ENCODE peak calls at places on chromosomes 16 and 17, in six cellular contexts. One of them, this sample, is unnamed.

GRCh38 chr17:10313037-10313672 is 59.7 kb downstream of the MYH13 start:
- DNase-seq in CD4-positive, alpha-beta T cell: no peak
- DNase-seq in cardiac muscle cell: no peak
- DNase-seq in transverse colon: no peak
- DNase-seq in psoas muscle: no peak
- DNase-seq in sigmoid colon: no peak
- DNase-seq in this sample: no peak

GRCh38 chr17:40348562-40349476 is 15.7 kb downstream of the GJD3 start:
- DNase-seq in cardiac muscle cell: no peak
- DNase-seq in sigmoid colon: peak
- DNase-seq in transverse colon: peak
- DNase-seq in CD4-positive, alpha-beta T cell: no peak
- DNase-seq in psoas muscle: peak
- DNase-seq in this sample: no peak

GRCh38 chr16:2829501-2830354 is at the start of gene ZG16B:
- DNase-seq in transverse colon: peak
- DNase-seq in cardiac muscle cell: no peak
- DNase-seq in CD4-positive, alpha-beta T cell: no peak
- DNase-seq in sigmoid colon: no peak
- DNase-seq in psoas muscle: peak
- DNase-seq in this sample: no peak

GRCh38 chr17:17356931-17357270 is 53.7 kb downstream of the NT5M start:
- DNase-seq in cardiac muscle cell: no peak
- DNase-seq in transverse colon: no peak
- DNase-seq in CD4-positive, alpha-beta T cell: no peak
- DNase-seq in sigmoid colon: no peak
- DNase-seq in psoas muscle: no peak
- DNase-seq in this sample: no peak

GRCh38 chr17:39671651-39672521 is 3.6 kb downstream of the PNMT start:
- DNase-seq in psoas muscle: peak
- DNase-seq in CD4-positive, alpha-beta T cell: no peak
- DNase-seq in sigmoid colon: no peak
- DNase-seq in cardiac muscle cell: peak
- DNase-seq in transverse colon: peak
- DNase-seq in this sample: no peak

GRCh38 chr17:78529871-78530670 is 47.1 kb downstream of the DNAH17 start:
- DNase-seq in psoas muscle: no peak
- DNase-seq in transverse colon: peak
- DNase-seq in cardiac muscle cell: no peak
- DNase-seq in sigmoid colon: no peak
- DNase-seq in CD4-positive, alpha-beta T cell: no peak
- DNase-seq in this sample: no peak

GRCh38 chr17:73841431-73842060 is 197.3 kb upstream of the SDK2 start:
- DNase-seq in sigmoid colon: no peak
- DNase-seq in psoas muscle: peak
- DNase-seq in cardiac muscle cell: peak
- DNase-seq in transverse colon: peak
- DNase-seq in CD4-positive, alpha-beta T cell: peak
- DNase-seq in this sample: no peak

GRCh38 chr17:50056961-50057330 is 1.0 kb downstream of the ITGA3 start:
- DNase-seq in transverse colon: peak
- DNase-seq in sigmoid colon: no peak
- DNase-seq in psoas muscle: no peak
- DNase-seq in CD4-positive, alpha-beta T cell: no peak
- DNase-seq in cardiac muscle cell: peak
- DNase-seq in this sample: peak

GRCh38 chr17:82668631-82669099 is 20.4 kb upstream of the WDR45B start:
- DNase-seq in transverse colon: peak
- DNase-seq in sigmoid colon: peak
- DNase-seq in cardiac muscle cell: peak
- DNase-seq in CD4-positive, alpha-beta T cell: peak
- DNase-seq in psoas muscle: peak
- DNase-seq in this sample: no peak

GRCh38 chr16:2056077-2056476 is 8.3 kb downstream of the TSC2 start:
- DNase-seq in transverse colon: no peak
- DNase-seq in CD4-positive, alpha-beta T cell: no peak
- DNase-seq in cardiac muscle cell: no peak
- DNase-seq in sigmoid colon: no peak
- DNase-seq in psoas muscle: no peak
- DNase-seq in this sample: no peak

GRCh38 chr16:30369091-30369937 is 980 bp downstream of the TBC1D10B start:
- DNase-seq in transverse colon: no peak
- DNase-seq in psoas muscle: peak
- DNase-seq in sigmoid colon: peak
- DNase-seq in cardiac muscle cell: peak
- DNase-seq in CD4-positive, alpha-beta T cell: no peak
- DNase-seq in this sample: no peak

GRCh38 chr17:50026901-50027638 is 28.8 kb upstream of the ITGA3 start:
- DNase-seq in sigmoid colon: peak
- DNase-seq in cardiac muscle cell: peak
- DNase-seq in CD4-positive, alpha-beta T cell: peak
- DNase-seq in transverse colon: peak
- DNase-seq in psoas muscle: peak
- DNase-seq in this sample: peak

GRCh38 chr17:57004944-57005579 is 27.1 kb downstream of the SCPEP1 start:
- DNase-seq in transverse colon: peak
- DNase-seq in sigmoid colon: no peak
- DNase-seq in psoas muscle: no peak
- DNase-seq in cardiac muscle cell: peak
- DNase-seq in CD4-positive, alpha-beta T cell: no peak
- DNase-seq in this sample: no peak

GRCh38 chr17:16422416-16422815 is 7.0 kb downstream of the TRPV2 start:
- DNase-seq in cardiac muscle cell: no peak
- DNase-seq in psoas muscle: no peak
- DNase-seq in CD4-positive, alpha-beta T cell: no peak
- DNase-seq in sigmoid colon: no peak
- DNase-seq in transverse colon: no peak
- DNase-seq in this sample: no peak

GRCh38 chr16:24670623-24671454 is 58.6 kb upstream of the TNRC6A start:
- DNase-seq in sigmoid colon: peak
- DNase-seq in transverse colon: peak
- DNase-seq in psoas muscle: peak
- DNase-seq in cardiac muscle cell: peak
- DNase-seq in CD4-positive, alpha-beta T cell: no peak
- DNase-seq in this sample: peak

GRCh38 chr17:73564856-73565255 is 79.4 kb downstream of the SDK2 start:
- DNase-seq in psoas muscle: no peak
- DNase-seq in sigmoid colon: no peak
- DNase-seq in CD4-positive, alpha-beta T cell: no peak
- DNase-seq in transverse colon: peak
- DNase-seq in cardiac muscle cell: no peak
- DNase-seq in this sample: no peak

GRCh38 chr16:318628-319027 is 33.9 kb downstream of the AXIN1 start:
- DNase-seq in sigmoid colon: no peak
- DNase-seq in transverse colon: no peak
- DNase-seq in CD4-positive, alpha-beta T cell: no peak
- DNase-seq in cardiac muscle cell: peak
- DNase-seq in psoas muscle: no peak
- DNase-seq in this sample: no peak

GRCh38 chr17:81251943-81252301 is 12.8 kb downstream of the NDUFAF8 start:
- DNase-seq in cardiac muscle cell: peak
- DNase-seq in psoas muscle: no peak
- DNase-seq in CD4-positive, alpha-beta T cell: no peak
- DNase-seq in transverse colon: peak
- DNase-seq in sigmoid colon: no peak
- DNase-seq in this sample: no peak

GRCh38 chr17:12659500-12659899 is 6.2 kb upstream of the MYOCD start:
- DNase-seq in cardiac muscle cell: no peak
- DNase-seq in psoas muscle: no peak
- DNase-seq in transverse colon: no peak
- DNase-seq in sigmoid colon: no peak
- DNase-seq in CD4-positive, alpha-beta T cell: no peak
- DNase-seq in this sample: no peak

GRCh38 chr16:66250686-66251405 is 115.6 kb upstream of the CDH5 start:
- DNase-seq in cardiac muscle cell: no peak
- DNase-seq in psoas muscle: peak
- DNase-seq in CD4-positive, alpha-beta T cell: no peak
- DNase-seq in sigmoid colon: peak
- DNase-seq in transverse colon: peak
- DNase-seq in this sample: peak

GRCh38 chr16:49019081-49019633 is 262.5 kb downstream of the CBLN1 start:
- DNase-seq in cardiac muscle cell: peak
- DNase-seq in psoas muscle: no peak
- DNase-seq in sigmoid colon: no peak
- DNase-seq in transverse colon: no peak
- DNase-seq in CD4-positive, alpha-beta T cell: no peak
- DNase-seq in this sample: no peak

DNA sequence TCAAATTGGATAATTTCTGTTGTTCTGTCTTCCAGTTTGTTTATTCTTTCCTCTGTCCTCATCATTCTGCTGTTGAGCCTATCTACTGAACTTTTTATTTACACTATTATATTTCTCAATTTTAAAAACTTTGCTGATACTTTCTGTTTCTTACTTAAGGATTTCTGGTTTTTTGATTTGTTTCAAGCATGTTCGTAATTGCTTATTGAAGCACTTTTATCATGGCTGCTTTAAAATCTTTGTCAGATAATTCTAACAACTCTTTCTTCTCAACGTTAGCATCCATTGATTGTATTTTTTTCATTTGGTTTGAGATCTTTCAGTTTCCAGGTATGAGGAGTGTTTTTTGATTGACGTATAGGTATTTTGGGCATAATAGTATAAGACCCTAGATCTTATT is 116.9 kb downstream of the PHKB start:
- DNase-seq in sigmoid colon: no peak
- DNase-seq in cardiac muscle cell: no peak
- DNase-seq in transverse colon: no peak
- DNase-seq in CD4-positive, alpha-beta T cell: no peak
- DNase-seq in psoas muscle: no peak
- DNase-seq in this sample: no peak
- TF ChIP-seq CTCF in sigmoid colon: no peak
- TF ChIP-seq CTCF in cardiac muscle cell: no peak
- TF ChIP-seq CTCF in transverse colon: no peak
- TF ChIP-seq CTCF in CD4-positive, alpha-beta T cell: no peak
- TF ChIP-seq CTCF in psoas muscle: no peak
- TF ChIP-seq CTCF in this sample: no peak

GRCh38 chr16:67518676-67519075 is 10.0 kb upstream of the RIPOR1 start:
- DNase-seq in transverse colon: no peak
- DNase-seq in CD4-positive, alpha-beta T cell: no peak
- DNase-seq in psoas muscle: no peak
- DNase-seq in cardiac muscle cell: no peak
- DNase-seq in sigmoid colon: no peak
- DNase-seq in this sample: no peak
- H3K27ac ChIP-seq in transverse colon: peak
- H3K27ac ChIP-seq in CD4-positive, alpha-beta T cell: no peak
- H3K27ac ChIP-seq in psoas muscle: no peak
- H3K27ac ChIP-seq in cardiac muscle cell: no peak
- H3K27ac ChIP-seq in sigmoid colon: no peak
- H3K27ac ChIP-seq in this sample: no peak

GRCh38 chr17:29619251-29619650 is 3.5 kb downstream of the CORO6 start:
- DNase-seq in cardiac muscle cell: peak
- DNase-seq in psoas muscle: peak
- DNase-seq in transverse colon: no peak
- DNase-seq in sigmoid colon: peak
- DNase-seq in CD4-positive, alpha-beta T cell: no peak
- DNase-seq in this sample: no peak

GRCh38 chr17:29616300-29617048 is 6.2 kb downstream of the CORO6 start:
- DNase-seq in cardiac muscle cell: no peak
- DNase-seq in psoas muscle: no peak
- DNase-seq in sigmoid colon: no peak
- DNase-seq in transverse colon: no peak
- DNase-seq in CD4-positive, alpha-beta T cell: no peak
- DNase-seq in this sample: no peak

GRCh38 chr17:29618272-29619065 is 4.2 kb downstream of the CORO6 start:
- DNase-seq in CD4-positive, alpha-beta T cell: no peak
- DNase-seq in transverse colon: no peak
- DNase-seq in psoas muscle: no peak
- DNase-seq in cardiac muscle cell: no peak
- DNase-seq in sigmoid colon: peak
- DNase-seq in this sample: no peak

GRCh38 chr17:29617125-29617480 is 5.6 kb downstream of the CORO6 start:
- DNase-seq in sigmoid colon: peak
- DNase-seq in cardiac muscle cell: peak
- DNase-seq in transverse colon: peak
- DNase-seq in CD4-positive, alpha-beta T cell: peak
- DNase-seq in psoas muscle: peak
- DNase-seq in this sample: peak

DNA sequence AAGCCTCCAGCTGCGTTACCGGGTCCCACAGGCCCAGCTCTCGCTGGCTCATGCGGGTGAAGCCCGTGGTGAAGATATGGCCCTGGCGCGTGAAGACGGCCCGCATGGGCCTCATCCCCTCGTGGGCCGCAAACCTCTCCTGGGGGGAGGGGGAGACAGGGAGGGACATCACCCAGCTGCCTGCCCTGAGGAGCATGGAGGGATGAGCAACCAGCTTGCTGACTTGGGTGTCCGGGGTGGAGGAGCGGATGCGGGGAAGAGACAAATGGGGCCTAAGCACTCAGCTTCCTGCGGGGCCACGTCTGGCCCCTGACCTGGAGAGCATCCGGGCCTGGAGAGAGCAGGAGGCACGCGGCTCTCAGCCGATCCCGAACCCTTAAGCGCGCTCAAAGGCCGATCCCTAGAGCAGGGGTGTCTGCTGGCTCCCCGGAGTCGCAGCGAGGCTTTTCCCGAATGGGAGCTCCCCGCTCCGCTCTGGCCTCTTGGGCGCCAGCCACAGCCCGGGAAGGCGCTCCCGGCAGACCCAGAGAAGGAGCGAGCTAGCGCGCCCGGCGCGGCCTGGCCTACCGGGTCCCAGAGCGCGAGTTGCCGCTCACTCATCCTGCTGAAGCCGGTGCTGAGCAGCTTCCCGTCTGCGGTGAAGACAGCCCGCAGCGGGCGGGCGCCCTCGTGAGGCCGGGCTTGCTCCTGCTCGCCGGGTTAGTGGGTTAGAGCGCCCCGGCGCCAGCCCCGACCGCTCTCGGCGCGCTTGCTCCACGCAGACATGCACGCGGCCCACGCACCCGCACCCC is 5.0 kb downstream of the CORO6 start:
- DNase-seq in psoas muscle: peak
- DNase-seq in CD4-positive, alpha-beta T cell: peak
- DNase-seq in sigmoid colon: peak
- DNase-seq in transverse colon: peak
- DNase-seq in cardiac muscle cell: peak
- DNase-seq in this sample: no peak
- TF ChIP-seq CTCF in psoas muscle: peak
- TF ChIP-seq CTCF in CD4-positive, alpha-beta T cell: peak
- TF ChIP-seq CTCF in sigmoid colon: peak
- TF ChIP-seq CTCF in transverse colon: peak
- TF ChIP-seq CTCF in cardiac muscle cell: peak
- TF ChIP-seq CTCF in this sample: peak

GRCh38 chr16:56898847-56899246 is 33.1 kb upstream of the HERPUD1 start:
- DNase-seq in transverse colon: no peak
- DNase-seq in cardiac muscle cell: no peak
- DNase-seq in sigmoid colon: no peak
- DNase-seq in psoas muscle: no peak
- DNase-seq in CD4-positive, alpha-beta T cell: no peak
- DNase-seq in this sample: no peak

GRCh38 chr16:56897026-56897799 is 32.2 kb downstream of the SLC12A3 start:
- DNase-seq in transverse colon: no peak
- DNase-seq in sigmoid colon: no peak
- DNase-seq in cardiac muscle cell: no peak
- DNase-seq in CD4-positive, alpha-beta T cell: no peak
- DNase-seq in psoas muscle: no peak
- DNase-seq in this sample: no peak

GRCh38 chr16:56895813-56896212 is 30.8 kb downstream of the SLC12A3 start:
- DNase-seq in transverse colon: no peak
- DNase-seq in sigmoid colon: no peak
- DNase-seq in cardiac muscle cell: no peak
- DNase-seq in psoas muscle: no peak
- DNase-seq in CD4-positive, alpha-beta T cell: no peak
- DNase-seq in this sample: no peak

GRCh38 chr16:56894331-56894917 is 29.4 kb downstream of the SLC12A3 start:
- DNase-seq in transverse colon: no peak
- DNase-seq in CD4-positive, alpha-beta T cell: no peak
- DNase-seq in psoas muscle: no peak
- DNase-seq in cardiac muscle cell: no peak
- DNase-seq in sigmoid colon: no peak
- DNase-seq in this sample: no peak

GRCh38 chr16:56896244-56896643 is 31.2 kb downstream of the SLC12A3 start:
- DNase-seq in psoas muscle: no peak
- DNase-seq in cardiac muscle cell: no peak
- DNase-seq in transverse colon: no peak
- DNase-seq in CD4-positive, alpha-beta T cell: no peak
- DNase-seq in sigmoid colon: no peak
- DNase-seq in this sample: no peak
- H3K27ac ChIP-seq in psoas muscle: no peak
- H3K27ac ChIP-seq in cardiac muscle cell: no peak
- H3K27ac ChIP-seq in transverse colon: no peak
- H3K27ac ChIP-seq in CD4-positive, alpha-beta T cell: no peak
- H3K27ac ChIP-seq in sigmoid colon: no peak
- H3K27ac ChIP-seq in this sample: no peak